ENCODE peak calls at places on chromosomes 5 and 9, in five cellular contexts. Z, E, H, T and B are unnamed samples. For H3K36me3, the result is how much of the 10 kb centered on the place peaks cover.

GRCh38 chr5:135203019-135203418 is 169.0 kb upstream of the PITX1 start:
- DNase-seq in Z (no peak), E (no peak), H (no peak), T (no peak), B (no peak)

GRCh38 chr5:105885266-105885665 is 1785.5 kb downstream of the EFNA5 start:
- DNase-seq in Z (peak), E (no peak), H (no peak), T (no peak), B (peak)

GRCh38 chr5:132002701-132003100 is 8.8 kb downstream of the ACSL6 start:
- DNase-seq in Z (no peak), E (no peak), H (no peak), T (no peak), B (no peak)

GRCh38 chr5:56530739-56531138 is 284.6 kb upstream of the MAP3K1 start:
- DNase-seq in Z (no peak), E (no peak), H (no peak), T (no peak), B (no peak)

GRCh38 chr5:160045004-160045403 is 36.1 kb downstream of the TTC1 start:
- DNase-seq in Z (no peak), E (no peak), H (no peak), T (no peak), B (no peak)

GRCh38 chr9:117649126-117649525 is 55.1 kb upstream of the TLR4 start:
- DNase-seq in Z (no peak), E (no peak), H (no peak), T (no peak), B (no peak)

GRCh38 chr5:23042231-23042630 is 189.1 kb upstream of the CDH12 start:
- DNase-seq in Z (no peak), E (no peak), H (no peak), T (no peak), B (no peak)

GRCh38 chr9:93082841-93083411 is 13.1 kb upstream of the CARD19 start:
- DNase-seq in Z (no peak), E (no peak), H (no peak), T (no peak), B (no peak)

GRCh38 chr5:119322312-119322947 is 33.4 kb upstream of the TNFAIP8 start:
- DNase-seq in Z (no peak), E (no peak), H (no peak), T (no peak), B (peak)

GRCh38 chr5:1772634-1773033 is 27.0 kb downstream of the MRPL36 start:
- DNase-seq in Z (peak), E (no peak), H (peak), T (peak), B (no peak)

GRCh38 chr9:127523312-127523851 is 72.1 kb downstream of the LRSAM1 start:
- DNase-seq in Z (peak), E (no peak), H (no peak), T (peak), B (no peak)

GRCh38 chr9:93600504-93600903 is 24.1 kb downstream of the PHF2 start:
- DNase-seq in Z (no peak), E (no peak), H (no peak), T (no peak), B (peak)

GRCh38 chr5:33969572-33970452 is 14.7 kb downstream of the SLC45A2 start:
- DNase-seq in Z (peak), E (peak), H (peak), T (peak), B (peak)

GRCh38 chr9:81595887-81596558 is 93.3 kb downstream of the TLE1 start:
- DNase-seq in Z (no peak), E (no peak), H (no peak), T (no peak), B (no peak)

GRCh38 chr9:35604578-35605335 is at the start of gene TESK1:
- DNase-seq in Z (peak), E (peak), H (peak), T (peak), B (peak)

GRCh38 chr5:69136296-69136695 is 30.7 kb upstream of the CCNB1 start:
- DNase-seq in Z (no peak), E (no peak), H (no peak), T (peak), B (peak)

GRCh38 chr5:157802747-157803146 is 56.2 kb downstream of the CLINT1 start:
- DNase-seq in Z (no peak), E (no peak), H (no peak), T (no peak), B (no peak)

GRCh38 chr9:115022760-115023434 is 92.5 kb upstream of the TNFSF8 start:
- DNase-seq in Z (peak), E (no peak), H (no peak), T (no peak), B (no peak)

GRCh38 chr9:19471737-19472648 is 63.2 kb downstream of the ACER2 start:
- DNase-seq in Z (peak), E (peak), H (peak), T (peak), B (no peak)

GRCh38 chr5:72608297-72608696 is 101.1 kb upstream of the ZNF366 start:
- DNase-seq in Z (peak), E (no peak), H (no peak), T (no peak), B (no peak)

GRCh38 chr9:129404621-129405020 is 216.3 kb downstream of the C9orf50 start:
- DNase-seq in Z (no peak), E (no peak), H (no peak), T (no peak), B (no peak)

GRCh38 chr5:109485030-109485429 is 75.3 kb upstream of the PJA2 start:
- DNase-seq in Z (no peak), E (no peak), H (peak), T (no peak), B (no peak)

GRCh38 chr5:180668835-180669596 is 19.6 kb upstream of the FLT4 start:
- DNase-seq in Z (no peak), E (no peak), H (peak), T (no peak), B (no peak)

GRCh38 chr5:138488481-138488945 is 23.2 kb downstream of the EGR1 start:
- DNase-seq in Z (peak), E (no peak), H (no peak), T (no peak), B (peak)

GRCh38 chr9:91360551-91361293 is 996 bp downstream of the AUH start:
- DNase-seq in Z (no peak), E (peak), H (no peak), T (peak), B (no peak)

GRCh38 chr5:130335116-130335515 is 430.9 kb downstream of the CHSY3 start:
- DNase-seq in Z (no peak), E (no peak), H (no peak), T (no peak), B (no peak)

GRCh38 chr5:68795190-68795589 is 298.6 kb upstream of the SLC30A5 start:
- DNase-seq in Z (no peak), E (no peak), H (no peak), T (no peak), B (no peak)

DNA sequence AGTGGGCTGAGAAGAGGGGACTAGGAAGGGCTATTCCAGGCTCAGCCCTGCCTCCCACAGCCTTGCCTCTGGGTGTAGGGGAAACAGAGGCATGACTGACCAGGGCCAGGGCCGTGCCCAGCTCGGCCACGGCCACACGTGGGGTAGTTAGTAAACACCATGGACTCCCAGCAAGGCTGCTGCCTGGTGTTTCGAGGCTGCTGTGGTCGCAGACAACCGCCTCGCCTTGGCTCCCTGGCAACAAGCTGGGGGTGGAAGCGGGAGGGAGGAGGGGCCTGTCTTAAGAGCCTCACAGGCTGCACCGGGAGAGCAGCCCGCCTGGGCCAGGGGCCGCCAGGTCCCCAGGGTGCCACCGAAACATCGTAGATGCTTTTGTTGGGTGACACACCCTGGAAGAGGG is 90.2 kb upstream of the CACNA1B start:
- DNase-seq in Z (no peak), E (no peak), H (no peak), T (no peak), B (no peak)
- H3K36me3 ChIP-seq in Z (under half), E (half or more), H (under half), T (under half), B (under half)

GRCh38 chr5:133864711-133865110 is 103.7 kb downstream of the C5orf15 start:
- DNase-seq in Z (no peak), E (no peak), H (no peak), T (no peak), B (no peak)
- H3K4me2 ChIP-seq in Z (no peak), E (no peak), H (no peak), T (no peak), B (no peak)

GRCh38 chr9:79719989-79720388 is 148.2 kb downstream of the TLE4 start:
- DNase-seq in Z (no peak), E (no peak), H (no peak), T (no peak), B (no peak)
- H3K36me3 ChIP-seq in Z (half or more), E (half or more), H (under half), T (half or more), B (under half)

DNA sequence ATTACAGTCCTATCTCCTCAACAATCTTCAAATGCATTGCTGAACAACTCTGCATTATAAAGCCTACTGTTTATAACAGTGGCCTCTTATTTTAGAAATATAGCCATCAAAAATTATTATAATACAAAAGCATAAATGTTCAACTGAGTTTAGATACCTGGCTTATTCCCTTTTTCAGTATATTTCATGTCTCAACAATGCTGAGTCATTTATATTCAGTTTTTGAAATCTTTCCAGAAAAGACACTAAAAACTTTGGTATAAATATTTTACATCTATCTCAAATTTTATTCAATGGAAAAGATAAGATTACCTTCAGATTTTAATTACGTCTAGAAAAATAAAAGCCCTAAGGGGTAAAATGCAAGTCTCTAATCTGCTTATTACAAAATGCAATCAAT is 37.9 kb downstream of the LURAP1L start:
- DNase-seq in Z (no peak), E (no peak), H (no peak), T (no peak), B (no peak)
- H3K4me2 ChIP-seq in Z (peak), E (no peak), H (no peak), T (no peak), B (no peak)

GRCh38 chr5:638501-639252 is 26.5 kb downstream of the CEP72 start:
- DNase-seq in Z (no peak), E (no peak), H (no peak), T (no peak), B (no peak)

GRCh38 chr5:639253-639530 is 27.1 kb downstream of the CEP72 start:
- DNase-seq in Z (no peak), E (no peak), H (no peak), T (no peak), B (no peak)

GRCh38 chr5:637581-638450 is 25.7 kb downstream of the CEP72 start:
- DNase-seq in Z (no peak), E (no peak), H (no peak), T (no peak), B (no peak)

GRCh38 chr5:635321-636055 is 23.3 kb downstream of the CEP72 start:
- DNase-seq in Z (no peak), E (no peak), H (no peak), T (no peak), B (no peak)

DNA sequence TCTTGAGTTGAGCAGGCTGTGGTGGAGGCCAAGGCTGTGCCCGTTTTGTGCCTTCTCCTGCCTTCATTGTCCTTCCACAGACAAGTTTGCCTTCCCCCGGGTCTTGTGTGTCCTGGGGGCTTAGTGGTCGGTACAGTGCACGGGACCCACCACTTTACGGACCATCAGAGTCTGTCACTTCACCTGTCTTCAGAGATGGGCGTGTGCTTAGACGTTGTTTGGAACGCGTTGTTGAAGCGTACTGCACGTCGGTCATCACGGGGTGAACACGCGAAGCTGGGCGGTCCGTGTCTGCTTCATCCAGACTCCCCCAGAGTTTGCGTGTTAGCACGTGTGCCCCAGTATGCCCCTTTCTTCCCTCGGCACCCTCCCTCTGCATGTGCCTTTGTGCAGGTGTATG is 24.8 kb downstream of the CEP72 start:
- DNase-seq in Z (no peak), E (no peak), H (no peak), T (no peak), B (no peak)
- H3K36me3 ChIP-seq in Z (under half), E (half or more), H (half or more), T (under half), B (under half)

DNA sequence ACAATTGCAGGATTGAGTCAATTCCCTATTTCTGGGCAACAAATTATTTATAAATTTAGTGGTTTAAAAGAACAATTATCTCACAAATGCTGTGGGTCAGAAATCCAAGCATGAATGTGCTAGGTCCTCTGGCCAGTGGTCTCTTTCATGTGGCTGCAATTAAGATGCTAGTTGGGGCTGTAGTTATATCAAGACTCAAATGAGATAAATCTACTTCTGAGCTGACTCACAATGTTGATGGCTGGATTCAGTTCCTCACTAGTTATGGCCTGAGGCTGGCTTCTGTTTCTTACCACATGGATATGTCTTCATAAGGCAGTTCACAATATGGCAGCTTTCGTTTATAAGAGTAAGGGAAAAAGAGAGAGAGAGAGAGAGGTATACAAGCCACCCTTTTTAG is 717.0 kb downstream of the PRELID2 start:
- DNase-seq in Z (no peak), E (no peak), H (no peak), T (no peak), B (no peak)
- H3K4me2 ChIP-seq in Z (no peak), E (no peak), H (no peak), T (no peak), B (no peak)

GRCh38 chr5:107915413-107915812 is 244.7 kb upstream of the EFNA5 start:
- DNase-seq in Z (no peak), E (no peak), H (no peak), T (no peak), B (no peak)
- H3K36me3 ChIP-seq in Z (under half), E (under half), H (under half), T (under half), B (under half)